ENCODE peak calls at places on chromosomes 6 and 20, in seven cellular contexts. G, S, H, L, M, O and A are unnamed samples.

GRCh38 chr20:62617711-62618483 is 24.4 kb upstream of the SLCO4A1 start:
- DNase-seq in L (peak), G (peak), O (no peak), M (no peak), S (no peak), H (no peak), A (no peak)

GRCh38 chr6:56760842-56761241 is 118.2 kb upstream of the DST start:
- DNase-seq in M (no peak), L (no peak), G (no peak), S (no peak), O (no peak), H (no peak), A (no peak)

GRCh38 chr20:17909745-17910345 is 58.7 kb downstream of the SNX5 start:
- DNase-seq in L (no peak), M (no peak), O (no peak), H (no peak), S (no peak), G (no peak), A (no peak)

GRCh38 chr6:153849072-153849759 is 189.8 kb upstream of the OPRM1 start:
- DNase-seq in S (no peak), L (no peak), O (peak), H (no peak), G (no peak), M (no peak), A (no peak)

GRCh38 chr20:17863577-17864292 is 104.9 kb downstream of the SNX5 start:
- DNase-seq in L (no peak), S (no peak), H (peak), M (no peak), G (no peak), O (no peak), A (no peak)

GRCh38 chr6:101290346-101290745 is 103.2 kb upstream of the GRIK2 start:
- DNase-seq in O (peak), L (no peak), H (no peak), M (no peak), S (no peak), G (no peak), A (no peak)

GRCh38 chr20:32678948-32679347 is 5.2 kb upstream of the C20orf203 start:
- DNase-seq in S (no peak), H (no peak), M (no peak), O (peak), L (no peak), G (peak), A (no peak)

GRCh38 chr6:149211046-149211571 is 106.4 kb upstream of the TAB2 start:
- DNase-seq in M (no peak), G (no peak), H (no peak), L (no peak), O (peak), S (no peak), A (no peak)

GRCh38 chr6:141667580-141668309 is 465.0 kb upstream of the GJE1 start:
- DNase-seq in S (no peak), L (no peak), H (no peak), G (no peak), M (no peak), O (peak), A (no peak)